ENCODE peak calls at places on chromosomes 2 and 18, in four cellular contexts. I is IMR-90, Z is fibroblast of mammary gland, K is uterus. C is an unnamed sample.

GRCh38 chr2:161273038-161273760 is 35.0 kb upstream of the PSMD14 start:
- DNase-seq in I (peak), Z (peak), K (no peak), C (peak)

GRCh38 chr2:163453920-163454319 is 281.9 kb downstream of the FIGN start:
- DNase-seq in I (no peak), Z (no peak), K (no peak), C (no peak)

GRCh38 chr2:241551998-241552737 is 6.4 kb upstream of the BOK start:
- DNase-seq in I (no peak), Z (no peak), K (no peak), C (no peak)

GRCh38 chr2:9440058-9440727 is 16.7 kb downstream of the CPSF3 start:
- DNase-seq in I (peak), Z (peak), K (no peak), C (no peak)

GRCh38 chr18:54822872-54823845 is 5.1 kb upstream of the RAB27B start:
- DNase-seq in I (peak), Z (peak), K (no peak), C (no peak)

GRCh38 chr18:79610461-79611039 is 69.1 kb upstream of the CTDP1 start:
- DNase-seq in I (no peak), Z (no peak), K (peak), C (no peak)

GRCh38 chr2:152071077-152071476 is 27.8 kb downstream of the CACNB4 start:
- DNase-seq in I (no peak), Z (no peak), K (no peak), C (no peak)

GRCh38 chr2:232349946-232350635 is 28.5 kb upstream of the ALPP start:
- DNase-seq in I (no peak), Z (no peak), K (no peak), C (no peak)

GRCh38 chr2:159879061-159879604 is 81.1 kb upstream of the CD302 start:
- DNase-seq in I (peak), Z (peak), K (peak), C (no peak)

GRCh38 chr18:74256190-74256589 is 35.6 kb downstream of the CYB5A start:
- DNase-seq in I (no peak), Z (no peak), K (no peak), C (no peak)

GRCh38 chr2:18159899-18160298 is 281.4 kb downstream of the KCNS3 start:
- DNase-seq in I (no peak), Z (no peak), K (no peak), C (no peak)

GRCh38 chr2:200471324-200471848 is 38.5 kb downstream of the KCTD18 start:
- DNase-seq in I (no peak), Z (peak), K (no peak), C (no peak)

GRCh38 chr2:156191547-156191946 is 141.0 kb downstream of the NR4A2 start:
- DNase-seq in I (no peak), Z (peak), K (no peak), C (no peak)

GRCh38 chr18:78525364-78526111 is 454.1 kb upstream of the SALL3 start:
- DNase-seq in I (peak), Z (peak), K (no peak), C (no peak)

GRCh38 chr2:178363252-178363651 is 87.7 kb downstream of the PRKRA start:
- DNase-seq in I (peak), Z (peak), K (no peak), C (no peak)

GRCh38 chr2:125424386-125424785 is 1231.6 kb upstream of the GYPC start:
- DNase-seq in I (no peak), Z (no peak), K (no peak), C (no peak)

GRCh38 chr2:3493610-3493997 is 25.7 kb downstream of the ADI1 start:
- DNase-seq in I (peak), Z (peak), K (peak), C (no peak)

GRCh38 chr18:48475635-48476549 is 62.9 kb upstream of the CTIF start:
- DNase-seq in I (peak), Z (peak), K (peak), C (peak)

GRCh38 chr2:230130668-230131364 is 62.1 kb upstream of the SLC16A14 start:
- DNase-seq in I (peak), Z (peak), K (peak), C (no peak)

GRCh38 chr2:129296401-129297343 is 682.8 kb upstream of the RAB6C start:
- DNase-seq in I (no peak), Z (no peak), K (no peak), C (no peak)

GRCh38 chr2:60958361-60958760 is 59.2 kb upstream of the PEX13 start:
- DNase-seq in I (peak), Z (peak), K (no peak), C (no peak)

GRCh38 chr2:206832886-206833285 is 67.5 kb downstream of the FASTKD2 start:
- DNase-seq in I (no peak), Z (peak), K (no peak), C (no peak)

GRCh38 chr2:210456571-210456970 is 20.0 kb downstream of the LANCL1 start:
- DNase-seq in I (no peak), Z (no peak), K (no peak), C (no peak)

GRCh38 chr2:210454336-210454735 is 22.2 kb downstream of the LANCL1 start:
- DNase-seq in I (no peak), Z (no peak), K (no peak), C (no peak)

DNA sequence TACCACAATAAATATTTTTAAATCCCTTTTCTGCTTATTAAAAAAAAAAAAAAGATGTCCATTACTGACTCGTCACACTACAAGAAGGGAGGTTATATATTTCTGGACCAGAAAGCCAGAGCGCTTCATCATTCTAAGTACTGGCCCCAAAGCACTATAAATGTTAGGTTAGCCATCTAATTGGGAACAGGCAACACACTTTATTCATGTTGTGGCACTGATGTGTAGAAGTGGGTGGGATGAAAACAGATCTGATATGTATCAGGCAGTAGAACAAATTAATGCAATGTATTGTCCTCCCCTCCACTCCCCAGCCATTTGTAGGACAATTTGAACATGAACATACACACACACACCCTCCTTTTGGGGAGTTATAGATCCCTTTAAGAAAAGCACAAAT is 24.4 kb downstream of the LANCL1 start:
- DNase-seq in I (no peak), Z (no peak), K (no peak), C (no peak)
- H3K4me3 ChIP-seq in I (no peak), Z (no peak), K (no peak), C (no peak)

GRCh38 chr2:240233891-240234502 is 93.5 kb upstream of the OTOS start:
- DNase-seq in I (no peak), Z (no peak), K (peak), C (no peak)
- H3K4me3 ChIP-seq in I (no peak), Z (no peak), K (no peak), C (no peak)

GRCh38 chr18:24987271-24987932 is 364.6 kb downstream of the ZNF521 start:
- DNase-seq in I (peak), Z (peak), K (peak), C (no peak)
- H3K4me3 ChIP-seq in I (no peak), Z (no peak), K (no peak), C (no peak)

GRCh38 chr2:105055613-105056012 is 17.7 kb downstream of the MRPS9 start:
- DNase-seq in I (no peak), Z (peak), K (no peak), C (no peak)
- H3K4me3 ChIP-seq in I (no peak), Z (no peak), K (no peak), C (no peak)

DNA sequence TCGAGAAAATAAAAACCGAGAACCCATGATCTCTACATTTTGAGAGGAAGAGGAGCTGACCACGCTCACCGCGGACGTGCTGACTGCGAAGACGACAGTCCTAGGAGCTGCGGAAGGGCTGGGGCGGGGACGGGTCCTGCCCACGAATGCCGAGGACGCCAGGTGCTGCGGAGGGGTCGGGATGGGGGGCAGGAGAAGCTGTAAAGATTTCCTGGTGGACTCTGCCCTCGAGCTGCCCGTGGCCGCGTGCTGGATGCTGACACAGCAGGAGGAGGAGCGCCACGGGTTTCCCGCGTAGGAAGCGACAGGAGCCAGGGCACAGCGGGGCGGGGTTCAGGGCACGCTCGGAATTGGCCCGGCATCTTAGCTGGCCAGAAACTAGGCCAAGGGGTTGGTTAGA is 22.2 kb downstream of the ZSCAN30 start:
- DNase-seq in I (no peak), Z (no peak), K (no peak), C (no peak)
- H3K4me3 ChIP-seq in I (no peak), Z (peak), K (peak), C (no peak)

DNA sequence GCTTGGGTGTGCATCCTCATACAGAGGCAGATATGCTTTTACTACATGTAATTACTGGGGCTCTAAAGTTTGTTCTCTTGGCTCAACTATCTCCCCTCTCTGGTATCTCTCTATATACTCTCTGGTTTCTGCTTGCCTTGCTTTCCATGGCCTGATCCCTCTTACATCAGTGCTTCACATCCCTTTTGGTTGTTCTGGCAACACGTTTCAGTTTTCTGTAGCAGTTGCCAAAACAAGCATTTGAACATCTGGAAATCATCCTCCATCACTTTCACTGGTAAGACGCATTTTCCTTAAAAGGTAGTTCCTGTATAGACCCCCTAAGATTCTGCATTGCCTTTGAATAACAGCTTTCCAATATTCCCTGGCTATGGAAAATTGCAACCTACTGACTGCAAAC is 26.0 kb downstream of the COL5A2 start:
- DNase-seq in I (peak), Z (peak), K (no peak), C (no peak)
- H3K4me3 ChIP-seq in I (no peak), Z (no peak), K (no peak), C (no peak)

GRCh38 chr2:32699151-32699550 is 71.3 kb downstream of the TTC27 start:
- DNase-seq in I (no peak), Z (no peak), K (no peak), C (no peak)

GRCh38 chr2:32702303-32703064 is 74.6 kb downstream of the TTC27 start:
- DNase-seq in I (no peak), Z (peak), K (no peak), C (no peak)

GRCh38 chr2:32697156-32697555 is 69.3 kb downstream of the TTC27 start:
- DNase-seq in I (peak), Z (peak), K (no peak), C (no peak)

GRCh38 chr2:32706815-32707214 is 79.0 kb downstream of the TTC27 start:
- DNase-seq in I (no peak), Z (no peak), K (no peak), C (no peak)

GRCh38 chr2:32701806-32702205 is 74.0 kb downstream of the TTC27 start:
- DNase-seq in I (no peak), Z (no peak), K (no peak), C (no peak)
- H3K4me3 ChIP-seq in I (no peak), Z (no peak), K (no peak), C (no peak)

GRCh38 chr2:64227603-64228125 is 83.4 kb upstream of the PELI1 start:
- DNase-seq in I (no peak), Z (peak), K (no peak), C (no peak)
- H3K4me3 ChIP-seq in I (peak), Z (peak), K (peak), C (peak)

C was measured in Jurkat, Clone E6-1.